ENCODE peak calls at places on chromosomes 6 and 20, in four cellular contexts. One of them, this sample, is unnamed.

GRCh38 chr6:9204171-9204570 is 768.8 kb upstream of the SLC35B3 start:
- DNase-seq in IMR-90: peak
- DNase-seq in fibroblast of lung: peak
- DNase-seq in PC-3: peak
- DNase-seq in this sample: no peak

GRCh38 chr20:24951536-24952047 is 2.5 kb downstream of the CST7 start:
- DNase-seq in fibroblast of lung: no peak
- DNase-seq in IMR-90: no peak
- DNase-seq in PC-3: no peak
- DNase-seq in this sample: no peak

GRCh38 chr6:163588211-163588919 is 173.8 kb downstream of the QKI start:
- DNase-seq in IMR-90: peak
- DNase-seq in PC-3: peak
- DNase-seq in fibroblast of lung: peak
- DNase-seq in this sample: no peak

GRCh38 chr6:48111143-48111506 is at the start of gene PTCHD4:
- DNase-seq in IMR-90: peak
- DNase-seq in fibroblast of lung: peak
- DNase-seq in PC-3: peak
- DNase-seq in this sample: no peak

GRCh38 chr20:845967-846893 is 12.7 kb downstream of the FAM110A start:
- DNase-seq in PC-3: no peak
- DNase-seq in IMR-90: no peak
- DNase-seq in fibroblast of lung: no peak
- DNase-seq in this sample: no peak

GRCh38 chr20:56795492-56795891 is 166.4 kb downstream of the TFAP2C start:
- DNase-seq in PC-3: no peak
- DNase-seq in fibroblast of lung: no peak
- DNase-seq in IMR-90: no peak
- DNase-seq in this sample: no peak

GRCh38 chr6:31559958-31560696 is 12.0 kb upstream of the LTA start:
- DNase-seq in PC-3: peak
- DNase-seq in fibroblast of lung: peak
- DNase-seq in IMR-90: peak
- DNase-seq in this sample: peak

GRCh38 chr6:118335325-118335724 is 212.8 kb upstream of the PLN start:
- DNase-seq in fibroblast of lung: peak
- DNase-seq in PC-3: no peak
- DNase-seq in IMR-90: no peak
- DNase-seq in this sample: no peak

GRCh38 chr6:165146456-165146855 is 162.9 kb downstream of the C6orf118 start:
- DNase-seq in IMR-90: no peak
- DNase-seq in PC-3: no peak
- DNase-seq in fibroblast of lung: no peak
- DNase-seq in this sample: no peak

GRCh38 chr20:53683506-53683905 is 89.9 kb upstream of the ZNF217 start:
- DNase-seq in IMR-90: no peak
- DNase-seq in PC-3: no peak
- DNase-seq in fibroblast of lung: no peak
- DNase-seq in this sample: no peak

GRCh38 chr6:127514396-127515227 is 4.5 kb downstream of the MTCL3 start:
- DNase-seq in fibroblast of lung: peak
- DNase-seq in PC-3: no peak
- DNase-seq in IMR-90: peak
- DNase-seq in this sample: peak

GRCh38 chr6:127515794-127516675 is 3.1 kb downstream of the MTCL3 start:
- DNase-seq in IMR-90: peak
- DNase-seq in PC-3: peak
- DNase-seq in fibroblast of lung: peak
- DNase-seq in this sample: peak

GRCh38 chr6:127513425-127513824 is 5.7 kb downstream of the MTCL3 start:
- DNase-seq in IMR-90: no peak
- DNase-seq in fibroblast of lung: no peak
- DNase-seq in PC-3: no peak
- DNase-seq in this sample: no peak

GRCh38 chr6:127516676-127517273 is 2.4 kb downstream of the MTCL3 start:
- DNase-seq in PC-3: peak
- DNase-seq in IMR-90: peak
- DNase-seq in fibroblast of lung: no peak
- DNase-seq in this sample: no peak

GRCh38 chr6:127515234-127515793 is 3.8 kb downstream of the MTCL3 start:
- DNase-seq in IMR-90: no peak
- DNase-seq in PC-3: no peak
- DNase-seq in fibroblast of lung: no peak
- DNase-seq in this sample: no peak
- TF ChIP-seq CTCF in IMR-90: peak
- TF ChIP-seq CTCF in PC-3: no peak
- TF ChIP-seq CTCF in fibroblast of lung: peak
- TF ChIP-seq CTCF in this sample: peak

DNA sequence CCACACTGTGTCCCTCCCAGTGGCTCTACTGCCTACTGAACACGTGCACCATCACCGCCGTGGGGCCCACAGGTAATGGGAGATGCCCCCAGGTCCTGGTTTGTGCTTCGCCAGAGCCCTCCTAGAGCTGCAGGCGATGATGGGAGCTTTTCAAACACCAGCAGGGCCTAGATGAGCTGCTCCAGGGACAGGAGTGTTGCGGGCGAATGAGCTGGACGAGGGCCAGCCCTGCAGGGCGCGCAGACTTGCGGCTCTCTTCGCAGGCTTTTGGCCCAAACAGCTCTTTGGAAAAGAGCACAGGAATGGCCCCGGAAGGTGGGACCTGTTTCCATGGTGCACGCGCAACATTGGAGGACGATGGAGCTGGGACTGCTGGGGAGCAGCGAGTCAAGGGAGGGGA is 409.3 kb upstream of the SULF2 start:
- DNase-seq in fibroblast of lung: no peak
- DNase-seq in PC-3: no peak
- DNase-seq in IMR-90: no peak
- DNase-seq in this sample: no peak
- TF ChIP-seq CTCF in fibroblast of lung: no peak
- TF ChIP-seq CTCF in PC-3: no peak
- TF ChIP-seq CTCF in IMR-90: no peak
- TF ChIP-seq CTCF in this sample: no peak

DNA sequence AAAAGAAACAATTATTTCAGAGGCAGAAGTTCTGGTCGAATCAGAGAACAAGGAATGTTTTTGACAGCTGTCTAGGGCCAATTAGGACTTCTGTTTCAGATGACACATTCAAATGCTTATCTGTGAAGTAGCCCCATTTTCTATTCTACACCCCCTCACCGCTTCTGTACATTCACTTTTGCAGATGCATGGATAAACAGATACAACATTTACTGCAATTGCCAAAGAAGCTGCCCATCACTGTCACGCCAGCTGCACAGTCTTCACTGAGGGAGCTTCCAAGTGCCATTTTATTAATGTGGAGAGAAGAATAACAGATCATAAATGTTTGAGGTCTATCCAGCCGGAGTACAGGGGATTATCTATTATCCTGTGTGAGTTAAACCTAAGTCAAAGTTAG is 426.8 kb upstream of the ARID1B start:
- DNase-seq in IMR-90: no peak
- DNase-seq in PC-3: no peak
- DNase-seq in fibroblast of lung: no peak
- DNase-seq in this sample: no peak
- TF ChIP-seq CTCF in IMR-90: no peak
- TF ChIP-seq CTCF in PC-3: no peak
- TF ChIP-seq CTCF in fibroblast of lung: no peak
- TF ChIP-seq CTCF in this sample: no peak

DNA sequence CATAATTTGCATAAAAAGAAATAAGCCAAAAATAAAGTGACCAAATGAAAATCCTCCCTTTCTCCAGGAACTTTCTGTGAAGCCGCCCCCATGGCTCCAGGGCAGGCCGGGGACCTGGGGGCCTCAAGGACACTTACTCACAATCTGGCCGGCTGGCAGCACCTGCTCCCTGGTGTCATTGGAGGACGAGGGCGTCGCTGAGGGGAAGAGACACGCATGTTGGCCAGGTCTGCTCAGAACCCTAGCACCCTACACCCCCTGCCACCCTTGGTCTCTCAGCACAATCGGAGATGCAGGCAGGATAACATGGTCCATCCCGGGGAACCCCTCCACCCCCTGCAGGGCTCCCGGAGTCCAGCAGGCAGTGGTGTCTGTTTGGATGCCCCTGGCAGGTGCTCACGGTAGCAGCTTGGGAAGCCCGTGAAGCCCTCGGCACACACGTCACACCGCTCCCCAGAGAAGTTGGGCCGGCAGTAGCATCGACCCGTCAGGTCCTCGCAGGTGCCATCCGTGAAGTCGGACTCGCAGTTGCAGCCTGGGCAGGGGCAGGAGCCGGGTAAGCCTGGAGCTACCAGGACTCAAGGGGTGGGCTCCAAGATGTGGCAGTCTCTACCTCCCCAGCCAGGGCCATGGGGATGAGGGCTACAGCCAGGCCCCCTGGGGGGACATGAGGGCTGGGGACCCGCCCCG is 21.3 kb downstream of the LAMA5 start:
- DNase-seq in IMR-90: no peak
- DNase-seq in fibroblast of lung: no peak
- DNase-seq in PC-3: no peak
- DNase-seq in this sample: peak
- TF ChIP-seq CTCF in IMR-90: no peak
- TF ChIP-seq CTCF in fibroblast of lung: no peak
- TF ChIP-seq CTCF in PC-3: no peak
- TF ChIP-seq CTCF in this sample: no peak

GRCh38 chr6:158207452-158207788 is 39.3 kb downstream of the GTF2H5 start:
- DNase-seq in PC-3: peak
- DNase-seq in IMR-90: peak
- DNase-seq in fibroblast of lung: peak
- DNase-seq in this sample: no peak

GRCh38 chr6:158206740-158207451 is 38.7 kb downstream of the GTF2H5 start:
- DNase-seq in IMR-90: no peak
- DNase-seq in fibroblast of lung: no peak
- DNase-seq in PC-3: no peak
- DNase-seq in this sample: no peak

GRCh38 chr6:158204616-158205015 is 36.5 kb downstream of the GTF2H5 start:
- DNase-seq in PC-3: no peak
- DNase-seq in IMR-90: no peak
- DNase-seq in fibroblast of lung: no peak
- DNase-seq in this sample: no peak

GRCh38 chr6:158208226-158208807 is 40.2 kb downstream of the GTF2H5 start:
- DNase-seq in fibroblast of lung: no peak
- DNase-seq in PC-3: no peak
- DNase-seq in IMR-90: no peak
- DNase-seq in this sample: no peak

DNA sequence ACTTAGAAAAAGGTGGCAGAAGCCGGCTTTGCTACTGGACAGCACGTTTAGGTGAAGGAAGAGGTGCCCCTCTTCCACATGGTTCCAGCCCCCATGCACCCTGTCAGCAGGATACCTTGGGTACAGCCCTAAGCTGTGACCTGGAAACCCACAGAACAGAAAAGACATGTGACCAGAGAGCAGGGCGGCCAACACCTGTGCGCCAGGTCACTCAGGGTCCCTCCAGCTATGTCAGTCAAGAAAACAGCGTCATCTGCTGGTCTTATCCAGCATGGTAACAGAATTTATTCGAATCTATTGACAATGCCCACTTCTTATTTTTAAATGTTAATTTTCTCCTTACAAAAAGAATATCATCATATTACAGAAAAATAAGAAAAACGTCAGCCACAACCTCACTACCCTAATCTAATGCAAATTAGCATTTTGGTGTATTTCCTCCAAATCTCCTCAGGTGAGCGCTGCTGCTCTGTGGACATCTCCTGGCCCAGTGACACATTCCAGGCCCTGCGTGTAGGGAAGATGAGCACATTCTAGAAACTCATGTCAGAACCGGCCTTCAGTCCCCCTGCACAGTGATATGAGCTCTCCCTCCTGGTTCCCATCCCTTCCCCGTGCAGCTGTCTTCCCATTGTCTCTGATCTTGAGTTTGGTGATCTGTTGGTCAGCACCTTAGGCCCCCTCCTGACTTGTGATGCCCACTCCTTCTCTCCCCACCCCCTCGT is 37.2 kb downstream of the GTF2H5 start:
- DNase-seq in fibroblast of lung: peak
- DNase-seq in PC-3: peak
- DNase-seq in IMR-90: no peak
- DNase-seq in this sample: no peak
- TF ChIP-seq CTCF in fibroblast of lung: peak
- TF ChIP-seq CTCF in PC-3: peak
- TF ChIP-seq CTCF in IMR-90: peak
- TF ChIP-seq CTCF in this sample: peak